ENCODE peak calls at places on chromosomes 16 and 17, in six cellular contexts. V is heart left ventricle, O is lower lobe of right lung, Z is activated B cell treated with CpG ODN at 0.5 μM for 24 hours, E is heart right ventricle, Y is colonic mucosa. K is an unnamed sample.

GRCh38 chr17:31068291-31068690 is 26.5 kb upstream of the NF1 start:
- DNase-seq in V (peak), O (no peak), Z (peak), E (peak), Y (peak), K (peak)

GRCh38 chr17:42918902-42919521 is 18.4 kb downstream of the G6PC1 start:
- DNase-seq in V (no peak), O (no peak), Z (no peak), E (no peak), Y (no peak), K (no peak)

GRCh38 chr16:52238710-52239109 is 308.2 kb downstream of the TOX3 start:
- DNase-seq in V (no peak), O (no peak), Z (no peak), E (no peak), Y (no peak), K (no peak)

GRCh38 chr16:1610071-1610840 is 1.6 kb downstream of the IFT140 start:
- DNase-seq in V (peak), O (peak), Z (peak), E (peak), Y (peak), K (no peak)

GRCh38 chr17:50052822-50053653 is 2.9 kb upstream of the ITGA3 start:
- DNase-seq in V (peak), O (peak), Z (no peak), E (peak), Y (peak), K (no peak)

GRCh38 chr16:86029131-86029741 is 130.3 kb downstream of the IRF8 start:
- DNase-seq in V (peak), O (no peak), Z (peak), E (peak), Y (peak), K (no peak)

GRCh38 chr16:77212736-77213541 is 13.7 kb downstream of the SYCE1L start:
- DNase-seq in V (peak), O (peak), Z (peak), E (peak), Y (peak), K (peak)

GRCh38 chr17:63991611-63992010 is 6.5 kb upstream of the PRR29 start:
- DNase-seq in V (no peak), O (peak), Z (no peak), E (no peak), Y (no peak), K (no peak)

GRCh38 chr17:10285896-10286295 is 86.9 kb downstream of the MYH13 start:
- DNase-seq in V (no peak), O (no peak), Z (no peak), E (no peak), Y (no peak), K (no peak)

GRCh38 chr17:10270258-10270657 is 71.9 kb upstream of the GAS7 start:
- DNase-seq in V (no peak), O (no peak), Z (no peak), E (no peak), Y (no peak), K (no peak)

GRCh38 chr16:15509051-15509592 is 74.7 kb downstream of the BMERB1 start:
- DNase-seq in V (no peak), O (no peak), Z (no peak), E (no peak), Y (no peak), K (no peak)

GRCh38 chr17:77829871-77830799 is 128.4 kb upstream of the TNRC6C start:
- DNase-seq in V (peak), O (peak), Z (no peak), E (peak), Y (no peak), K (no peak)

GRCh38 chr17:9363440-9364350 is 211.9 kb downstream of the STX8 start:
- DNase-seq in V (no peak), O (no peak), Z (no peak), E (no peak), Y (no peak), K (peak)

GRCh38 chr16:30535106-30535776 is 583 bp upstream of the ZNF747 start:
- DNase-seq in V (no peak), O (no peak), Z (no peak), E (no peak), Y (no peak), K (no peak)

GRCh38 chr17:76276461-76277299 is 11.5 kb downstream of the UBALD2 start:
- DNase-seq in V (no peak), O (no peak), Z (no peak), E (no peak), Y (no peak), K (no peak)

GRCh38 chr17:6092182-6092922 is 22.2 kb downstream of the WSCD1 start:
- DNase-seq in V (no peak), O (no peak), Z (no peak), E (no peak), Y (no peak), K (no peak)

GRCh38 chr16:57235128-57236092 is 9.6 kb upstream of the ARL2BP start:
- DNase-seq in V (no peak), O (no peak), Z (no peak), E (no peak), Y (no peak), K (no peak)

GRCh38 chr16:58556678-58557077 is 41.4 kb downstream of the SETD6 start:
- DNase-seq in V (no peak), O (no peak), Z (no peak), E (no peak), Y (no peak), K (no peak)

GRCh38 chr16:21274172-21274726 is 3.8 kb downstream of the CRYM start:
- DNase-seq in V (no peak), O (no peak), Z (no peak), E (no peak), Y (no peak), K (no peak)

GRCh38 chr17:12415031-12415430 is 250.7 kb upstream of the MYOCD start:
- DNase-seq in V (no peak), O (no peak), Z (no peak), E (no peak), Y (no peak), K (peak)

GRCh38 chr17:64411999-64412771 is 21.5 kb upstream of the PECAM1 start:
- DNase-seq in V (peak), O (peak), Z (peak), E (peak), Y (peak), K (no peak)

GRCh38 chr16:77775911-77776909 is 12.2 kb upstream of the VAT1L start:
- DNase-seq in V (no peak), O (no peak), Z (no peak), E (no peak), Y (no peak), K (no peak)

GRCh38 chr17:21530311-21530710 is 154.2 kb downstream of the KCNJ12 start:
- DNase-seq in V (no peak), O (no peak), Z (no peak), E (no peak), Y (no peak), K (no peak)

GRCh38 chr16:425082-425718 is at the start of gene RAB11FIP3:
- DNase-seq in V (peak), O (peak), Z (peak), E (peak), Y (peak), K (peak)

GRCh38 chr17:78252701-78253635 is 21.5 kb downstream of the TMEM235 start:
- DNase-seq in V (no peak), O (no peak), Z (no peak), E (no peak), Y (peak), K (no peak)

GRCh38 chr16:50367777-50368409 is 895 bp downstream of the BRD7 start:
- DNase-seq in V (no peak), O (no peak), Z (no peak), E (no peak), Y (no peak), K (peak)

GRCh38 chr17:51857052-51857593 is 301.4 kb downstream of the CA10 start:
- DNase-seq in V (no peak), O (no peak), Z (no peak), E (no peak), Y (no peak), K (no peak)

GRCh38 chr16:28494141-28494851 is at the start of gene APOBR:
- DNase-seq in V (peak), O (peak), Z (peak), E (no peak), Y (peak), K (no peak)

GRCh38 chr16:1541293-1542165 is 8.1 kb downstream of the TMEM204 start:
- DNase-seq in V (no peak), O (no peak), Z (no peak), E (no peak), Y (no peak), K (no peak)

GRCh38 chr17:69492410-69493071 is 78.0 kb downstream of the MAP2K6 start:
- DNase-seq in V (no peak), O (no peak), Z (no peak), E (no peak), Y (no peak), K (peak)

GRCh38 chr17:63412234-63412633 is 33.9 kb downstream of the CYB561 start:
- DNase-seq in V (no peak), O (no peak), Z (no peak), E (no peak), Y (no peak), K (no peak)

GRCh38 chr16:75244844-75245758 is 6.3 kb downstream of the BCAR1 start:
- DNase-seq in V (peak), O (peak), Z (no peak), E (peak), Y (peak), K (peak)

GRCh38 chr16:12124742-12125141 is 148.2 kb downstream of the SNX29 start:
- DNase-seq in V (no peak), O (no peak), Z (peak), E (no peak), Y (no peak), K (no peak)

GRCh38 chr16:84692451-84692850 is 7.3 kb upstream of the USP10 start:
- DNase-seq in V (no peak), O (no peak), Z (no peak), E (no peak), Y (no peak), K (no peak)

DNA sequence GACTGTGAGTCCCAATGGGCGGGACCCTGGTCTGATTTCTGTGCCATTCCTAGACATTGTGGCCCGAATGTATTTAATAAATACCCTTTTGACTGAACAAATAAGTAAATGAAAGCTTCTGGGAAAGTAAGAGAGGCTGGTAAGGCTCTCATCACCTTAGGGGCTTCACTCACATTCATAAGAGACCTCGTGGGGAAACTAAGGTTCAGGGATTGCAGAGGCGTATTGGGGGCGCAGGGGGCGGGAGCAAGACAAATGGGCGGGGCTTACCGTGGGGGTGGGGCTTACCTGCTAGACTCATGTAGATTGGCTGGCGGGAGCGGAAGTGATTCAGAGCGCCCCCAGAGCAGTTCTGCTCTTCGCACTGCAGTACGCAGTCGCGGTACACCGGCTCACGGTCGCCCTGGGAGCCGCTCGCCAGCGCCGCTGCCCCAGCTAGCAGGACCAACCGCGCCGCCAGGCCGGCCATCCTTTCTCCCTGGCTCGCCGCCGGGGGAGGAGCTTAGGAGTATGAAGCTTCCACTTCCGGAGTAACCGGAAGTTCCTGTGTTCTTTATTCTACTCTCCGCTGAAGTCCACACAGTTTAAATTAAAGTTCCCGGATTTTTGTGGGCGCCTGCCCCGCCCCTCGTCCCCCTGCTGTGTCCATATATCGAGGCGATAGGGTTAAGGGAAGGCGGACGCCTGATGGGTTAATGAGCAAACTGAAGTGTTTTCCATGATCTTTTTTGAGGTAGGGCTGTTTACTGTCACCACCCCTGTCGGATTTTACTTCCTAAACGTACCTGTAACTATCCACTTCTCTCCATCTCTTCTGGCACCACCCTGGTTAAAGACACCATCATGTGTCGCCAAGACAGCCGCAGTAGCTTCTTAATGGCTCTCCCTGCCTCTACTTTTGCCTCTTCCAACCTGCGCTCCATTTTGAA is at the start of gene PGAP3:
- DNase-seq in V (peak), O (peak), Z (peak), E (peak), Y (peak), K (peak)
- TF ChIP-seq CTCF in V (no peak), O (peak), Z (no peak), E (no peak), Y (no peak), K (peak)

GRCh38 chr16:88629835-88630234 is 8.5 kb upstream of the IL17C start:
- DNase-seq in V (no peak), O (no peak), Z (no peak), E (no peak), Y (no peak), K (no peak)

GRCh38 chr16:88630433-88630832 is 7.9 kb upstream of the IL17C start:
- DNase-seq in V (no peak), O (no peak), Z (no peak), E (no peak), Y (no peak), K (no peak)

GRCh38 chr16:88627531-88628411 is 10.6 kb upstream of the IL17C start:
- DNase-seq in V (no peak), O (no peak), Z (no peak), E (no peak), Y (no peak), K (no peak)

GRCh38 chr16:88626646-88627045 is 11.7 kb upstream of the IL17C start:
- DNase-seq in V (no peak), O (no peak), Z (no peak), E (no peak), Y (no peak), K (no peak)

DNA sequence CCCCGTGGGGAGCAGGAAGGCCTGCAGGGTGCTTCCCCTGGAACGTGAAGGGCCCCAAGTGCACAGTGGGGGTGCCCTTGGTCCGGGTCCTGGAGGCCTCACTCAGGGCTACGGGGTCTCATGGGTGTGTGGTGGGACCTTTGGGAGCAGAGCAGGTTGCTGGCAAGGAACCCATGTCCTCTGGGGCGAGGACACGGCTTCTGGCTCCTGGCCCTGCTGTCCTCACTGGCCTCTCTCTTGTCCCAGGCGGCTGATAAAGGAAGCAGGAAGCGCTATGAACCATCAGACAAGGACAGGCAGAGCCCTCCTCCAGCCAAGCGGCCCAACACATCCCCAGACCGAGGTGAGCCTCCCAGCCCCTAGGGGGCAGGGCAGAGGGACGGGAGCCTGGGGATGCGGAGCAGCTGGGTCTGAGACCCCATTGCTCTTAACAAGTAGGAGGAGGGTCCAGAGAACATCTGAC is 9.8 kb upstream of the IL17C start:
- DNase-seq in V (peak), O (no peak), Z (no peak), E (peak), Y (no peak), K (no peak)
- TF ChIP-seq CTCF in V (peak), O (peak), Z (no peak), E (peak), Y (no peak), K (peak)

GRCh38 chr17:60280673-60281072 is 111.3 kb downstream of the USP32 start:
- DNase-seq in V (no peak), O (no peak), Z (no peak), E (no peak), Y (no peak), K (no peak)

GRCh38 chr17:60278237-60278636 is 113.7 kb downstream of the USP32 start:
- DNase-seq in V (no peak), O (no peak), Z (no peak), E (no peak), Y (no peak), K (no peak)

DNA sequence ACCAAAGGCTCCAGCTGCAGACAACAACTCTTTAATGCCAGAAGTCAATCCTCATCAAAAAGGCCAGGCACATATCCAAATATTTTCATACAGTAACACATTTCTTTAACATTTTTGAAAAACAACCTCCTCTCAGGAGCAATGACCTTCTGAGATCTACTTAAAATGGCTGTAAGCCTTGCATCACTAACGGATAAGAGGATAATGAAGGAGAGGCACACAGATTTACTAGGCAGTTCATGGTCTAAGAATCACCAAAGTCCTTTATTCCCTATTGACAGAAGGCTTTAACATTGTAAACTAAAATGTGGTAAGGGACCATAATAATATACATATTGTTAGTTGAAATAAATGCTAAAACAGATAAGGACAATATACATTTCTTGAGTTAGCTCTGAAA is 114.7 kb downstream of the USP32 start:
- DNase-seq in V (no peak), O (no peak), Z (no peak), E (no peak), Y (no peak), K (no peak)
- TF ChIP-seq CTCF in V (no peak), O (no peak), Z (no peak), E (no peak), Y (no peak), K (no peak)

GRCh38 chr17:37438141-37438540 is 31.5 kb downstream of the TADA2A start:
- DNase-seq in V (no peak), O (no peak), Z (no peak), E (no peak), Y (no peak), K (no peak)
- TF ChIP-seq CTCF in V (no peak), O (no peak), Z (no peak), E (no peak), Y (no peak), K (peak)

DNA sequence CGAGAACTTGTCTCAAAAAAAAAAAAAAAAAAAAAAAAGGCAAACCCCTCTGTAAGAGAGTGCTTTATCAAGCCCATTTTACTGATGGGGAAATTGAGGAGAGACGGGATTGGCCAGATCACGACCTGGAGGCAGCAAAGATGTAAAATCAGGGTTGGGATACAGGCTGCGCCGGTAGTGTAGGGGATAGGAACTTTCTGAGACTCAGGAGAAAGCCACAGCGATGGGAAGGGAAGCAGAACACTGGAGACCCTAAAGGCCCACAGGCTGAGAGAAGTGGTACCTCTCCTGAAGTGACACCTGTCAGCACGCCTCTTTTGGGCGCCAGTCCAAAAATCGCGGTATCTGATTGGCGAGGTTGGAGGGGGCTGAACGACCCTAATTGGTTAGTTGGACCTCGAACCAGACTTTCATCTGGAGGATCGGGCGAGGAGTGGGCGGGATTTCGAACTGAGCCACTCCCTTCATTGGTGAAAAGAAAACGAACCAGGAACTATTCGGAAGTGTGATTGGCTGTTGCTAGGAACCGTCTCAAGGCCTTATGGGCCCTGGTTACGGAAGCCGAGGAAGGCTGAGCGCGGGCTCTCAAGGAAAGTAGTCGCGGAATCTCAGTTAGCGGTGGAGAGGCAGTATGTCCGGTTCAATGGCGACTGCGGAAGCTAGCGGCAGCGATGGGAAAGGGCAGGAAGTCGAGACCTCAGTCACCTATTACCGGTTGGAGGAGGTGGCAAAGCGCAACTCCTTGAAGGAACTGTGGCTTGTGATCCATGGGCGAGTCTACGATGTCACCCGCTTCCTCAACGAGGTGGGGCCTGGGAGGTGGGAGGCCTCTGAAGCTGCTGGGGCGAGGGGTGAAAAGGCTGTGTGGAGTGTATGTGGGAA is at the start of gene CYB5B:
- DNase-seq in V (peak), O (peak), Z (peak), E (peak), Y (peak), K (peak)
- TF ChIP-seq CTCF in V (no peak), O (no peak), Z (no peak), E (no peak), Y (no peak), K (peak)

GRCh38 chr16:4048481-4048880 is 67.8 kb downstream of the ADCY9 start:
- DNase-seq in V (no peak), O (no peak), Z (no peak), E (no peak), Y (no peak), K (no peak)
- TF ChIP-seq CTCF in V (no peak), O (no peak), Z (no peak), E (no peak), Y (no peak), K (no peak)

DNA sequence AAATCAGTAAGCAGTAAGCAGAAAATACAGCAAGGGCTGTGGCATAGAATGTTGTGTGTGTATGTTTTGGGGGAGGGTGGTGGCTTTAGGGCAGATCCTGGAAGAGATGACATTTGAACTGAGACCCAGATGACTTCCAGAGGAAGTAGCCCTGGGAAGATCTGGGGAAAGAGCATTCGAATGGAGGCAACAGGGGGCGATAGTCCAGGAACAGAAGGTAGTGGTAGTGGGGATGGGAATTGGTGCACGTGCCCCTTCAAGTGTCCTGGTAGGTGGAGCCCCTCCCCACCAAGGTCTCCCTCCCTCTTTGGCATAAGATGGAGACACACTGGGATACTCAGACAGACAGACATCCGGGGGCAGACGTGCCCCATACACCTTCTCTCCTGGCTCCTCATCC is 14.1 kb downstream of the ARHGEF15 start:
- DNase-seq in V (no peak), O (no peak), Z (no peak), E (no peak), Y (no peak), K (no peak)
- TF ChIP-seq CTCF in V (no peak), O (no peak), Z (no peak), E (no peak), Y (no peak), K (no peak)